ENCODE peak calls at places on chromosomes 7 and 10, in seven cellular contexts. Z is Peyer's patch, R is neuronal stem cell, M is hepatocyte, T is endothelial cell of umbilical vein, Q is gastrocnemius medialis, N is transverse colon. L is an unnamed sample.
A peak's percentile ranks its signal among the peaks of the same experiment; 100 is the strongest.

GRCh38 chr10:46557319-46558140 is 1.1 kb upstream of the GPRIN2 start:
- DNase-seq in Z (peak; percentile 50), R (no peak), M (no peak), T (no peak), Q (peak; percentile 3), N (peak; percentile 23), L (no peak)

GRCh38 chr10:124943301-124944092 is 1.6 kb downstream of the ZRANB1 start:
- DNase-seq in Z (no peak), R (no peak), M (no peak), T (no peak), Q (no peak), N (no peak), L (no peak)

GRCh38 chr10:64211466-64211865 is 690.3 kb downstream of the REEP3 start:
- DNase-seq in Z (no peak), R (no peak), M (no peak), T (no peak), Q (no peak), N (no peak), L (no peak)

GRCh38 chr7:117212969-117213877 is 109.6 kb downstream of the WNT2 start:
- DNase-seq in Z (peak; percentile 75), R (peak; percentile 54), M (peak; percentile 79), T (peak; percentile 68), Q (no peak), N (peak; percentile 43), L (peak; percentile 52)

GRCh38 chr10:84008878-84009277 is 130.4 kb upstream of the GHITM start:
- DNase-seq in Z (peak; percentile 61), R (no peak), M (peak; percentile 42), T (peak; percentile 18), Q (no peak), N (peak; percentile 41), L (peak; percentile 27)

GRCh38 chr7:54663603-54664234 is 95.3 kb downstream of the SEC61G start:
- DNase-seq in Z (no peak), R (no peak), M (no peak), T (no peak), Q (no peak), N (no peak), L (no peak)

GRCh38 chr10:8392216-8392615 is 337.7 kb downstream of the GATA3 start:
- DNase-seq in Z (no peak), R (no peak), M (no peak), T (no peak), Q (no peak), N (no peak), L (no peak)

GRCh38 chr7:42527004-42527403 is 290.0 kb upstream of the GLI3 start:
- DNase-seq in Z (no peak), R (no peak), M (peak; percentile 6), T (no peak), Q (no peak), N (no peak), L (no peak)

GRCh38 chr7:135147899-135148721 is at the start of gene TMEM140:
- DNase-seq in Z (peak; percentile 92), R (no peak), M (peak; percentile 76), T (peak; percentile 92), Q (peak; percentile 80), N (peak; percentile 75), L (no peak)

GRCh38 chr10:29926649-29927048 is 132.7 kb downstream of the JCAD start:
- DNase-seq in Z (no peak), R (no peak), M (peak; percentile 39), T (no peak), Q (no peak), N (no peak), L (no peak)

GRCh38 chr7:25967278-25968204 is 184.5 kb upstream of the NFE2L3 start:
- DNase-seq in Z (no peak), R (no peak), M (no peak), T (no peak), Q (no peak), N (no peak), L (no peak)

GRCh38 chr7:112263519-112263918 is 57.0 kb downstream of the ZNF277 start:
- DNase-seq in Z (no peak), R (no peak), M (no peak), T (no peak), Q (no peak), N (no peak), L (no peak)

GRCh38 chr10:57692255-57692980 is 575.3 kb downstream of the IPMK start:
- DNase-seq in Z (no peak), R (no peak), M (peak; percentile 65), T (no peak), Q (no peak), N (no peak), L (no peak)

GRCh38 chr10:28939352-28940157 is 262.2 kb downstream of the BAMBI start:
- DNase-seq in Z (peak; percentile 49), R (peak; percentile 96), M (peak; percentile 93), T (no peak), Q (peak; percentile 14), N (peak; percentile 23), L (peak; percentile 66)

GRCh38 chr10:94038024-94038423 is 44.3 kb downstream of the PLCE1 start:
- DNase-seq in Z (no peak), R (no peak), M (no peak), T (no peak), Q (no peak), N (no peak), L (no peak)

GRCh38 chr10:132248455-132249231 is 59.1 kb downstream of the STK32C start:
- DNase-seq in Z (peak; percentile 56), R (peak; percentile 36), M (peak; percentile 84), T (peak; percentile 15), Q (no peak), N (peak; percentile 53), L (peak; percentile 5)

GRCh38 chr10:73522263-73522662 is 26.4 kb upstream of the PPP3CB start:
- DNase-seq in Z (no peak), R (no peak), M (no peak), T (no peak), Q (no peak), N (no peak), L (no peak)

GRCh38 chr10:122301055-122301810 is 30.1 kb downstream of the BTBD16 start:
- DNase-seq in Z (no peak), R (no peak), M (peak; percentile 44), T (peak; percentile 38), Q (no peak), N (no peak), L (no peak)

GRCh38 chr7:27166475-27167169 is 1.3 kb upstream of the HOXA9 start:
- DNase-seq in Z (no peak), R (no peak), M (no peak), T (no peak), Q (no peak), N (no peak), L (no peak)

GRCh38 chr10:86545097-86545496 is 23.5 kb upstream of the WAPL start:
- DNase-seq in Z (no peak), R (no peak), M (no peak), T (no peak), Q (no peak), N (no peak), L (no peak)

GRCh38 chr7:112038353-112038752 is 167.8 kb downstream of the DOCK4 start:
- DNase-seq in Z (no peak), R (no peak), M (no peak), T (no peak), Q (no peak), N (no peak), L (no peak)

GRCh38 chr7:148014473-148014872 is 576.1 kb upstream of the C7orf33 start:
- DNase-seq in Z (no peak), R (no peak), M (no peak), T (no peak), Q (no peak), N (no peak), L (no peak)

GRCh38 chr10:61939575-61940301 is 38.2 kb downstream of the ARID5B start:
- DNase-seq in Z (no peak), R (no peak), M (no peak), T (peak; percentile 63), Q (no peak), N (no peak), L (no peak)
- H3K4me1 ChIP-seq in Z (peaks cover 32% of the 10 kb centered on the region), R (peaks cover 36% of the 10 kb centered on the region), M (peaks cover 63% of the 10 kb centered on the region), T (peaks cover 50% of the 10 kb centered on the region), Q (peaks cover 28% of the 10 kb centered on the region), N (peaks cover 15% of the 10 kb centered on the region), L (no peaks in the 10 kb centered on the region)

DNA sequence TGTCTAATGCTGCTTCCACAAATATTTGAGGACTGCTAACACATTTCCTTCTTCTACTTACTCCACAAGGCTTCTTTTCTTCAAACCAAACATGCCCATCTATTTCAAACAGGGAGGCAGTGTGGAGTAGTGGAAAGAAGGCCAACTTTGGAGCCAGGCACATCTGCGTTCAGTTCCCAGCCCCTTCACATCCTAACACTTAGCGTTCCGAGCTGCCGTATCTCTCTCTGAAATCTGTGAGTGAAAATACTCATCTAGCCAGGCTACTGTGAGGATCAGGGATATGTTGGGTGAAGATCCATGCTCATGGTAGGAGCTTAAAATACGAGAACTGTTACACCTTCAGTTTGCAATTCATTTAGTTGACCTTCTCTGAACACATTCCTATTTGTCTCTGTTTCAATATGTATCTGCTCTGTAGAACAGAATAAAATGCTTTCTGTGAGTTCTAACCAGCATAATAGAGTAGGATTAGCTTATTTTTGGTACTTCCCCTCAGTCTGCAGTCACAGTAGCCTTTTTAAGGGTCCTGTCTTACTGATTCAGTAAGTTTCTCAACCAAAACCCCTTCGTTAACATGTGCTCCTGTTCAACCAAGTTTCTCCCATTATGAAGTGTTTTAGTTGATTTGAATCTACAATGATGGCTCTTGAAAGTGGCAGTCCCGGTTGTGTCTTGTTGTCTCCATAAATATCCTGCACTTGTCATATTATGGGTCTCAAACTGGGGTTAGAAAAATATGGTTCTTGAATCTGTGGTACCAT is 3.3 kb upstream of the MEST start:
- DNase-seq in Z (no peak), R (no peak), M (no peak), T (no peak), Q (no peak), N (no peak), L (no peak)
- H3K27ac ChIP-seq in Z (no peak overlapping the region), R (peak overlapping the region; percentile 76), M (peak overlapping the region; percentile 77), T (peak overlapping the region; percentile 47), Q (no peak overlapping the region), N (no peak overlapping the region), L (no peak overlapping the region)

GRCh38 chr10:112754001-112754411 is 196.0 kb upstream of the TCF7L2 start:
- DNase-seq in Z (no peak), R (peak; percentile 35), M (no peak), T (peak; percentile 34), Q (no peak), N (no peak), L (no peak)
- H3K4me3 ChIP-seq in Z (no peak overlapping the region), R (no peak overlapping the region), M (no peak overlapping the region), T (no peak overlapping the region), Q (no peak overlapping the region), N (no peak overlapping the region), L (no peak overlapping the region)

DNA sequence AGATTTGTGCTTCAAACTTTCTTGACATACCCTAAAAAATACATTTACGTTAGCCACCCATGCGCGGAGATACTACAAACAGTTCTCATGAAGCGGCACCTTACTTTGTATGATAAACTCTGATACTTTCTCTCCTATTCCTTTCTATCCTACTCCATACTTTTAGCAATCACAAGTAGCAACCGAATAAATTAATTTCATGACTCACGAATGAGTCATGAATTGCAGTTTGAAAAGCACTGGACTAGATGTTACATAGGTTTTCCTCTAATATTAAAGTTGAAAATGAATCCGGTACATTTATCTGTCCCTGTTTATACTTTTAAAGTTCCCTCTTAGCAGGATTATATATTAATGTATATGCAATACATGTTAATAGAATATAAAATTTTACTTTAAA is 67.6 kb downstream of the CUBN start:
- DNase-seq in Z (no peak), R (no peak), M (no peak), T (peak; percentile 82), Q (no peak), N (no peak), L (no peak)
- H3K4me1 ChIP-seq in Z (no peaks in the 10 kb centered on the region), R (peaks cover 11% of the 10 kb centered on the region), M (peaks cover 20% of the 10 kb centered on the region), T (peaks cover 69% of the 10 kb centered on the region), Q (peaks cover 5% of the 10 kb centered on the region), N (no peaks in the 10 kb centered on the region), L (no peaks in the 10 kb centered on the region)

L was measured in iPS DF 6.9.